ENCODE peak calls at places on chromosomes 7 and 10, in nine cellular contexts. One of them, this sample, is unnamed.

GRCh38 chr7:128406147-128406985 is 3.4 kb downstream of the IMPDH1 start:
- DNase-seq in activated naive CD4-positive, alpha-beta T cell treated with Interleukin-2 at 50 U/mL for 16 hours: no peak
- DNase-seq in occipital lobe: no peak
- DNase-seq in fibroblast of gingiva: no peak
- DNase-seq in caudate nucleus: no peak
- DNase-seq in GM13977: peak
- DNase-seq in GF-D8: no peak
- DNase-seq in hepatocyte: no peak
- DNase-seq in HT1080: no peak
- DNase-seq in this sample: no peak

GRCh38 chr7:136018104-136018503 is 40.9 kb upstream of the MTPN start:
- DNase-seq in occipital lobe: no peak
- DNase-seq in hepatocyte: no peak
- DNase-seq in GF-D8: no peak
- DNase-seq in activated naive CD4-positive, alpha-beta T cell treated with Interleukin-2 at 50 U/mL for 16 hours: no peak
- DNase-seq in HT1080: peak
- DNase-seq in fibroblast of gingiva: no peak
- DNase-seq in caudate nucleus: no peak
- DNase-seq in GM13977: no peak
- DNase-seq in this sample: no peak

GRCh38 chr10:60385399-60385738 is 4.3 kb downstream of the ANK3 start:
- DNase-seq in occipital lobe: no peak
- DNase-seq in GM13977: no peak
- DNase-seq in hepatocyte: no peak
- DNase-seq in GF-D8: no peak
- DNase-seq in HT1080: no peak
- DNase-seq in activated naive CD4-positive, alpha-beta T cell treated with Interleukin-2 at 50 U/mL for 16 hours: no peak
- DNase-seq in fibroblast of gingiva: no peak
- DNase-seq in caudate nucleus: no peak
- DNase-seq in this sample: no peak

GRCh38 chr7:137851361-137851945 is 4.7 kb upstream of the DGKI start:
- DNase-seq in caudate nucleus: no peak
- DNase-seq in hepatocyte: no peak
- DNase-seq in fibroblast of gingiva: peak
- DNase-seq in occipital lobe: no peak
- DNase-seq in HT1080: peak
- DNase-seq in activated naive CD4-positive, alpha-beta T cell treated with Interleukin-2 at 50 U/mL for 16 hours: no peak
- DNase-seq in GF-D8: no peak
- DNase-seq in GM13977: no peak
- DNase-seq in this sample: no peak

GRCh38 chr10:119498889-119499864 is 43.3 kb downstream of the RGS10 start:
- DNase-seq in fibroblast of gingiva: no peak
- DNase-seq in HT1080: no peak
- DNase-seq in occipital lobe: no peak
- DNase-seq in caudate nucleus: no peak
- DNase-seq in activated naive CD4-positive, alpha-beta T cell treated with Interleukin-2 at 50 U/mL for 16 hours: peak
- DNase-seq in GF-D8: no peak
- DNase-seq in hepatocyte: no peak
- DNase-seq in GM13977: no peak
- DNase-seq in this sample: no peak

GRCh38 chr7:90958669-90959068 is 305.6 kb upstream of the FZD1 start:
- DNase-seq in caudate nucleus: no peak
- DNase-seq in HT1080: no peak
- DNase-seq in occipital lobe: no peak
- DNase-seq in GM13977: no peak
- DNase-seq in activated naive CD4-positive, alpha-beta T cell treated with Interleukin-2 at 50 U/mL for 16 hours: no peak
- DNase-seq in fibroblast of gingiva: peak
- DNase-seq in GF-D8: no peak
- DNase-seq in hepatocyte: no peak
- DNase-seq in this sample: no peak

GRCh38 chr10:20330246-20330645 is 514.0 kb downstream of the PLXDC2 start:
- DNase-seq in occipital lobe: no peak
- DNase-seq in HT1080: no peak
- DNase-seq in hepatocyte: no peak
- DNase-seq in GM13977: no peak
- DNase-seq in GF-D8: no peak
- DNase-seq in activated naive CD4-positive, alpha-beta T cell treated with Interleukin-2 at 50 U/mL for 16 hours: no peak
- DNase-seq in fibroblast of gingiva: no peak
- DNase-seq in caudate nucleus: no peak
- DNase-seq in this sample: no peak

GRCh38 chr7:108249458-108249857 is 119.3 kb upstream of the LAMB4 start:
- DNase-seq in fibroblast of gingiva: no peak
- DNase-seq in HT1080: no peak
- DNase-seq in GF-D8: no peak
- DNase-seq in caudate nucleus: no peak
- DNase-seq in hepatocyte: no peak
- DNase-seq in GM13977: no peak
- DNase-seq in occipital lobe: no peak
- DNase-seq in activated naive CD4-positive, alpha-beta T cell treated with Interleukin-2 at 50 U/mL for 16 hours: no peak
- DNase-seq in this sample: no peak

GRCh38 chr10:2399482-2399881 is 662.2 kb upstream of the ADARB2 start:
- DNase-seq in HT1080: no peak
- DNase-seq in occipital lobe: no peak
- DNase-seq in activated naive CD4-positive, alpha-beta T cell treated with Interleukin-2 at 50 U/mL for 16 hours: no peak
- DNase-seq in GF-D8: no peak
- DNase-seq in GM13977: no peak
- DNase-seq in fibroblast of gingiva: no peak
- DNase-seq in caudate nucleus: no peak
- DNase-seq in hepatocyte: no peak
- DNase-seq in this sample: no peak

GRCh38 chr10:299512-299911 is 164.3 kb downstream of the ZMYND11 start:
- DNase-seq in GF-D8: no peak
- DNase-seq in GM13977: no peak
- DNase-seq in HT1080: no peak
- DNase-seq in activated naive CD4-positive, alpha-beta T cell treated with Interleukin-2 at 50 U/mL for 16 hours: no peak
- DNase-seq in occipital lobe: no peak
- DNase-seq in hepatocyte: no peak
- DNase-seq in caudate nucleus: no peak
- DNase-seq in fibroblast of gingiva: no peak
- DNase-seq in this sample: no peak

GRCh38 chr10:108180883-108181282 is 1016.4 kb upstream of the SORCS1 start:
- DNase-seq in fibroblast of gingiva: no peak
- DNase-seq in GM13977: no peak
- DNase-seq in hepatocyte: peak
- DNase-seq in GF-D8: no peak
- DNase-seq in caudate nucleus: no peak
- DNase-seq in HT1080: peak
- DNase-seq in occipital lobe: no peak
- DNase-seq in activated naive CD4-positive, alpha-beta T cell treated with Interleukin-2 at 50 U/mL for 16 hours: no peak
- DNase-seq in this sample: no peak

GRCh38 chr10:125441151-125441550 is 241.8 kb downstream of the TEX36 start:
- DNase-seq in HT1080: peak
- DNase-seq in caudate nucleus: no peak
- DNase-seq in occipital lobe: no peak
- DNase-seq in GF-D8: no peak
- DNase-seq in hepatocyte: no peak
- DNase-seq in GM13977: no peak
- DNase-seq in fibroblast of gingiva: no peak
- DNase-seq in activated naive CD4-positive, alpha-beta T cell treated with Interleukin-2 at 50 U/mL for 16 hours: no peak
- DNase-seq in this sample: no peak

GRCh38 chr7:47147213-47147631 is 434.7 kb downstream of the TNS3 start:
- DNase-seq in occipital lobe: no peak
- DNase-seq in GF-D8: no peak
- DNase-seq in fibroblast of gingiva: peak
- DNase-seq in HT1080: no peak
- DNase-seq in hepatocyte: peak
- DNase-seq in activated naive CD4-positive, alpha-beta T cell treated with Interleukin-2 at 50 U/mL for 16 hours: no peak
- DNase-seq in caudate nucleus: no peak
- DNase-seq in GM13977: no peak
- DNase-seq in this sample: no peak

GRCh38 chr10:77297370-77297692 is 340.3 kb downstream of the KCNMA1 start:
- DNase-seq in occipital lobe: no peak
- DNase-seq in fibroblast of gingiva: no peak
- DNase-seq in caudate nucleus: no peak
- DNase-seq in GM13977: no peak
- DNase-seq in HT1080: peak
- DNase-seq in hepatocyte: peak
- DNase-seq in activated naive CD4-positive, alpha-beta T cell treated with Interleukin-2 at 50 U/mL for 16 hours: no peak
- DNase-seq in GF-D8: no peak
- DNase-seq in this sample: no peak